ENCODE peak calls at places on chromosomes 13 and 19, in six cellular contexts. Z, U, I, R, B and V are unnamed samples.

GRCh38 chr19:16374436-16374835 is 49.8 kb downstream of the KLF2 start:
- DNase-seq in Z (no peak), U (no peak), I (no peak), R (no peak), B (no peak), V (no peak)

GRCh38 chr19:44891016-44891882 is at the start of gene TOMM40:
- DNase-seq in Z (peak), U (peak), I (peak), R (peak), B (no peak), V (peak)

GRCh38 chr13:35824395-35824794 is 306.8 kb downstream of the DCLK1 start:
- DNase-seq in Z (no peak), U (no peak), I (no peak), R (no peak), B (no peak), V (no peak)

GRCh38 chr13:34044041-34044440 is 226.1 kb downstream of the RFC3 start:
- DNase-seq in Z (no peak), U (no peak), I (no peak), R (no peak), B (no peak), V (no peak)

GRCh38 chr19:8148410-8149231 is 771 bp downstream of the FBN3 start:
- DNase-seq in Z (no peak), U (peak), I (no peak), R (no peak), B (no peak), V (no peak)

GRCh38 chr19:29812080-29812880 is 489 bp downstream of the CCNE1 start:
- DNase-seq in Z (no peak), U (no peak), I (peak), R (peak), B (no peak), V (peak)

GRCh38 chr19:50402544-50403301 is 16.0 kb upstream of the SPIB start:
- DNase-seq in Z (no peak), U (no peak), I (no peak), R (no peak), B (no peak), V (no peak)

GRCh38 chr13:66329988-66330429 is 900.1 kb downstream of the PCDH9 start:
- DNase-seq in Z (no peak), U (no peak), I (no peak), R (peak), B (no peak), V (no peak)

GRCh38 chr19:55626350-55626749 is 2.0 kb upstream of the ZNF784 start:
- DNase-seq in Z (no peak), U (no peak), I (no peak), R (no peak), B (no peak), V (no peak)

GRCh38 chr19:1952635-1953034 is 11.7 kb downstream of the CSNK1G2 start:
- DNase-seq in Z (no peak), U (no peak), I (no peak), R (no peak), B (no peak), V (no peak)

GRCh38 chr19:19663292-19664120 is at the start of gene ATP13A1:
- DNase-seq in Z (peak), U (peak), I (peak), R (peak), B (peak), V (peak)
- TF ChIP-seq CTCF in Z (peak), U (peak), I (no peak), R (peak), B (no peak), V (no peak)

GRCh38 chr19:35351441-35352176 is 3.9 kb downstream of the FFAR1 start:
- DNase-seq in Z (no peak), U (no peak), I (no peak), R (no peak), B (no peak), V (peak)
- TF ChIP-seq POLR2A in Z (no peak), U (no peak), I (no peak), R (no peak), B (no peak), V (no peak)

GRCh38 chr19:13843104-13843921 is 33.6 kb upstream of the NANOS3 start:
- DNase-seq in Z (peak), U (peak), I (peak), R (no peak), B (no peak), V (peak)

GRCh38 chr19:13844130-13844631 is 32.8 kb upstream of the NANOS3 start:
- DNase-seq in Z (no peak), U (peak), I (no peak), R (no peak), B (no peak), V (peak)

GRCh38 chr19:13840751-13841338 is 36.1 kb upstream of the NANOS3 start:
- DNase-seq in Z (no peak), U (no peak), I (no peak), R (no peak), B (no peak), V (no peak)

GRCh38 chr19:13841339-13842293 is 35.3 kb upstream of the NANOS3 start:
- DNase-seq in Z (peak), U (peak), I (peak), R (peak), B (no peak), V (peak)

GRCh38 chr19:13842294-13843103 is 34.4 kb upstream of the NANOS3 start:
- DNase-seq in Z (peak), U (peak), I (peak), R (peak), B (peak), V (peak)
- TF ChIP-seq CTCF in Z (peak), U (no peak), I (no peak), R (no peak), B (no peak), V (no peak)

GRCh38 chr19:48695743-48696352 is at the start of gene FUT2:
- DNase-seq in Z (no peak), U (no peak), I (peak), R (no peak), B (no peak), V (no peak)

GRCh38 chr19:48698046-48698445 is 2.3 kb downstream of the FUT2 start:
- DNase-seq in Z (no peak), U (no peak), I (peak), R (no peak), B (peak), V (peak)

GRCh38 chr19:48696353-48697010 is 711 bp downstream of the FUT2 start:
- DNase-seq in Z (no peak), U (no peak), I (peak), R (no peak), B (no peak), V (no peak)
- TF ChIP-seq POLR2A in Z (no peak), U (no peak), I (no peak), R (no peak), B (no peak), V (no peak)

GRCh38 chr13:19587635-19588300 is 26.4 kb upstream of the TPTE2 start:
- DNase-seq in Z (no peak), U (peak), I (no peak), R (peak), B (peak), V (no peak)
- TF ChIP-seq CTCF in Z (peak), U (peak), I (peak), R (peak), B (peak), V (no peak)

DNA sequence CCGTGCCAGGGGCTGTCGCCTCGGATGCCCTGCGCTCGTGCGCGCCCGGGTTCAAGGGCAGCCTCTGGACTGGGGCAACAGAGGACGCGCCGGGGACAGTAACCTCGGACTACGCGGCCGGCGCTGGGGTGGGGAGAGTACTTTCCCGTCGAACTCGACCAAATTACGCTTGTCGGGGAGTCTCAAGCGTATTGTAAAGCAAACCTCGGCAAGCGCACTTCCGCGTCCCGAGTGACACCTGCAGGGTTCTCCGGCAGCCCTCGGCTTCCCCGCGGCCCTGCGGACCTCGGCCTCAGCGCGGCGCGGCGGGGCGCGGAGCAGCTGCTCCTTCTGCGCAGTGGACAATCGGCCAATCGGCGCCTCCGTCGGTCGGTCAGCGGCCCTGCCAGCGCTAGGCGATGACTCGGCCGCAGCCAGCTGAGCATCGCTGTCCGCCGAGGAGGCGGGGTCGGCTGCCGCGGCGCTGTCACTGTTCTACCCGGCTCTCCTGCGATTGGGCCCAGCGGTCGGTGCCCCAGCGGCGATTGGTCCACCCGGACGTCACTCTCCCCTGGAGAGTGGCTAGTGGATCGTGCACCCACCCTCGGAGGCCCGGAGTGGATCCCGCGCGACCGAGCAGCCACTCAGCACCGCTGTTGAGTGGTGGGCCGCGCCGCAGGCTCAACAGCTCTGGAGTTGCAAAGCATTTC is at the start of gene SLC46A3:
- DNase-seq in Z (peak), U (peak), I (peak), R (peak), B (peak), V (peak)
- TF ChIP-seq POLR2A in Z (peak), U (peak), I (peak), R (no peak), B (no peak), V (peak)

GRCh38 chr19:12669272-12670158 is 2.9 kb downstream of the WDR83 start:
- DNase-seq in Z (peak), U (peak), I (peak), R (peak), B (peak), V (peak)
- TF ChIP-seq CTCF in Z (no peak), U (no peak), I (no peak), R (no peak), B (no peak), V (no peak)

GRCh38 chr19:3950871-3951861 is 18.3 kb downstream of the NMRK2 start:
- DNase-seq in Z (peak), U (no peak), I (no peak), R (no peak), B (peak), V (peak)
- TF ChIP-seq POLR2A in Z (no peak), U (no peak), I (no peak), R (no peak), B (no peak), V (no peak)

GRCh38 chr13:98556968-98557591 is 19.8 kb downstream of the STK24 start:
- DNase-seq in Z (no peak), U (no peak), I (no peak), R (no peak), B (peak), V (no peak)
- TF ChIP-seq CTCF in Z (no peak), U (no peak), I (no peak), R (no peak), B (no peak), V (no peak)

GRCh38 chr13:50448535-50448981 is 394.9 kb downstream of the DLEU7 start:
- DNase-seq in Z (no peak), U (no peak), I (no peak), R (no peak), B (no peak), V (no peak)
- TF ChIP-seq POLR2A in Z (no peak), U (no peak), I (no peak), R (no peak), B (no peak), V (no peak)